ENCODE peak calls at places on chromosomes 16 and 17, in nine cellular contexts. One of them, this sample, is unnamed.

GRCh38 chr16:17354121-17354750 is 116.5 kb downstream of the XYLT1 start:
- DNase-seq in PC-3: no peak
- DNase-seq in lung: no peak
- DNase-seq in sigmoid colon: no peak
- DNase-seq in ovary: no peak
- DNase-seq in lower lobe of right lung: no peak
- DNase-seq in AG09309: no peak
- DNase-seq in ascending aorta: no peak
- DNase-seq in K562: no peak
- DNase-seq in this sample: no peak

GRCh38 chr16:11679941-11680911 is 12.0 kb downstream of the SNN start:
- DNase-seq in sigmoid colon: peak
- DNase-seq in PC-3: no peak
- DNase-seq in K562: no peak
- DNase-seq in lower lobe of right lung: no peak
- DNase-seq in lung: no peak
- DNase-seq in ascending aorta: peak
- DNase-seq in AG09309: no peak
- DNase-seq in ovary: peak
- DNase-seq in this sample: no peak

GRCh38 chr16:67296422-67296821 is 17.1 kb downstream of the PLEKHG4 start:
- DNase-seq in K562: no peak
- DNase-seq in AG09309: peak
- DNase-seq in lung: no peak
- DNase-seq in lower lobe of right lung: no peak
- DNase-seq in sigmoid colon: no peak
- DNase-seq in PC-3: peak
- DNase-seq in ascending aorta: no peak
- DNase-seq in ovary: no peak
- DNase-seq in this sample: no peak

GRCh38 chr17:17567114-17567513 is 24.4 kb downstream of the PEMT start:
- DNase-seq in PC-3: no peak
- DNase-seq in sigmoid colon: no peak
- DNase-seq in K562: no peak
- DNase-seq in AG09309: no peak
- DNase-seq in lung: no peak
- DNase-seq in ascending aorta: no peak
- DNase-seq in ovary: no peak
- DNase-seq in lower lobe of right lung: no peak
- DNase-seq in this sample: no peak

GRCh38 chr17:77694391-77695363 is 263.8 kb upstream of the TNRC6C start:
- DNase-seq in sigmoid colon: no peak
- DNase-seq in K562: no peak
- DNase-seq in lower lobe of right lung: no peak
- DNase-seq in ovary: no peak
- DNase-seq in lung: no peak
- DNase-seq in ascending aorta: no peak
- DNase-seq in PC-3: no peak
- DNase-seq in AG09309: no peak
- DNase-seq in this sample: no peak

GRCh38 chr16:76346210-76346609 is 69.0 kb downstream of the CNTNAP4 start:
- DNase-seq in lower lobe of right lung: no peak
- DNase-seq in AG09309: no peak
- DNase-seq in K562: no peak
- DNase-seq in PC-3: no peak
- DNase-seq in ovary: no peak
- DNase-seq in sigmoid colon: no peak
- DNase-seq in ascending aorta: no peak
- DNase-seq in lung: no peak
- DNase-seq in this sample: no peak

GRCh38 chr17:28553000-28553505 is 629 bp upstream of the UNC119 start:
- DNase-seq in lung: no peak
- DNase-seq in AG09309: no peak
- DNase-seq in ascending aorta: no peak
- DNase-seq in ovary: no peak
- DNase-seq in PC-3: no peak
- DNase-seq in sigmoid colon: no peak
- DNase-seq in K562: no peak
- DNase-seq in lower lobe of right lung: no peak
- DNase-seq in this sample: no peak

GRCh38 chr17:72397687-72398086 is 276.9 kb downstream of the SOX9 start:
- DNase-seq in sigmoid colon: no peak
- DNase-seq in ovary: no peak
- DNase-seq in K562: no peak
- DNase-seq in AG09309: no peak
- DNase-seq in PC-3: peak
- DNase-seq in ascending aorta: no peak
- DNase-seq in lung: no peak
- DNase-seq in lower lobe of right lung: no peak
- DNase-seq in this sample: no peak

GRCh38 chr17:38325221-38325851 is 18.4 kb downstream of the GPR179 start:
- DNase-seq in ovary: no peak
- DNase-seq in AG09309: no peak
- DNase-seq in lung: no peak
- DNase-seq in ascending aorta: no peak
- DNase-seq in PC-3: no peak
- DNase-seq in K562: no peak
- DNase-seq in lower lobe of right lung: no peak
- DNase-seq in sigmoid colon: no peak
- DNase-seq in this sample: no peak

GRCh38 chr17:80475949-80476876 is at the start of gene NPTX1:
- DNase-seq in ascending aorta: no peak
- DNase-seq in AG09309: no peak
- DNase-seq in ovary: no peak
- DNase-seq in PC-3: peak
- DNase-seq in lung: no peak
- DNase-seq in K562: no peak
- DNase-seq in lower lobe of right lung: no peak
- DNase-seq in sigmoid colon: no peak
- DNase-seq in this sample: no peak

GRCh38 chr16:54054237-54054780 is 232.3 kb downstream of the IRX3 start:
- DNase-seq in K562: no peak
- DNase-seq in lower lobe of right lung: no peak
- DNase-seq in AG09309: no peak
- DNase-seq in lung: no peak
- DNase-seq in ovary: no peak
- DNase-seq in PC-3: no peak
- DNase-seq in ascending aorta: no peak
- DNase-seq in sigmoid colon: no peak
- DNase-seq in this sample: no peak

GRCh38 chr16:85605051-85605911 is 7.8 kb upstream of the GSE1 start:
- DNase-seq in ascending aorta: no peak
- DNase-seq in PC-3: no peak
- DNase-seq in K562: no peak
- DNase-seq in sigmoid colon: no peak
- DNase-seq in ovary: no peak
- DNase-seq in lung: no peak
- DNase-seq in AG09309: no peak
- DNase-seq in lower lobe of right lung: no peak
- DNase-seq in this sample: no peak

GRCh38 chr16:48291303-48291702 is 44.0 kb upstream of the ABCC11 start:
- DNase-seq in lung: no peak
- DNase-seq in ascending aorta: no peak
- DNase-seq in K562: no peak
- DNase-seq in ovary: no peak
- DNase-seq in PC-3: no peak
- DNase-seq in lower lobe of right lung: no peak
- DNase-seq in AG09309: no peak
- DNase-seq in sigmoid colon: no peak
- DNase-seq in this sample: no peak

GRCh38 chr16:19881783-19882182 is 2.9 kb downstream of the GPRC5B start:
- DNase-seq in lung: no peak
- DNase-seq in lower lobe of right lung: no peak
- DNase-seq in sigmoid colon: no peak
- DNase-seq in PC-3: no peak
- DNase-seq in K562: no peak
- DNase-seq in AG09309: no peak
- DNase-seq in ovary: no peak
- DNase-seq in ascending aorta: no peak
- DNase-seq in this sample: no peak

GRCh38 chr17:77330602-77331081 is 189.9 kb downstream of the SEC14L1 start:
- DNase-seq in lung: peak
- DNase-seq in PC-3: no peak
- DNase-seq in ovary: no peak
- DNase-seq in sigmoid colon: peak
- DNase-seq in K562: no peak
- DNase-seq in lower lobe of right lung: no peak
- DNase-seq in AG09309: no peak
- DNase-seq in ascending aorta: no peak
- DNase-seq in this sample: no peak

GRCh38 chr16:19389246-19389645 is 28.4 kb upstream of the TMC5 start:
- DNase-seq in K562: peak
- DNase-seq in PC-3: peak
- DNase-seq in lung: peak
- DNase-seq in lower lobe of right lung: peak
- DNase-seq in AG09309: no peak
- DNase-seq in ascending aorta: no peak
- DNase-seq in sigmoid colon: no peak
- DNase-seq in ovary: no peak
- DNase-seq in this sample: no peak

GRCh38 chr17:43755389-43755875 is 3.2 kb downstream of the SOST start:
- DNase-seq in AG09309: no peak
- DNase-seq in sigmoid colon: peak
- DNase-seq in lung: no peak
- DNase-seq in lower lobe of right lung: no peak
- DNase-seq in ascending aorta: no peak
- DNase-seq in K562: no peak
- DNase-seq in PC-3: peak
- DNase-seq in ovary: no peak
- DNase-seq in this sample: no peak

GRCh38 chr17:57283203-57283971 is 27.1 kb downstream of the MSI2 start:
- DNase-seq in AG09309: no peak
- DNase-seq in sigmoid colon: no peak
- DNase-seq in K562: no peak
- DNase-seq in PC-3: no peak
- DNase-seq in lower lobe of right lung: no peak
- DNase-seq in ovary: no peak
- DNase-seq in ascending aorta: no peak
- DNase-seq in lung: no peak
- DNase-seq in this sample: no peak
- TF ChIP-seq CTCF in AG09309: no peak
- TF ChIP-seq CTCF in sigmoid colon: no peak
- TF ChIP-seq CTCF in K562: no peak
- TF ChIP-seq CTCF in PC-3: no peak
- TF ChIP-seq CTCF in lower lobe of right lung: no peak
- TF ChIP-seq CTCF in ovary: no peak
- TF ChIP-seq CTCF in ascending aorta: no peak
- TF ChIP-seq CTCF in lung: no peak
- TF ChIP-seq CTCF in this sample: no peak

DNA sequence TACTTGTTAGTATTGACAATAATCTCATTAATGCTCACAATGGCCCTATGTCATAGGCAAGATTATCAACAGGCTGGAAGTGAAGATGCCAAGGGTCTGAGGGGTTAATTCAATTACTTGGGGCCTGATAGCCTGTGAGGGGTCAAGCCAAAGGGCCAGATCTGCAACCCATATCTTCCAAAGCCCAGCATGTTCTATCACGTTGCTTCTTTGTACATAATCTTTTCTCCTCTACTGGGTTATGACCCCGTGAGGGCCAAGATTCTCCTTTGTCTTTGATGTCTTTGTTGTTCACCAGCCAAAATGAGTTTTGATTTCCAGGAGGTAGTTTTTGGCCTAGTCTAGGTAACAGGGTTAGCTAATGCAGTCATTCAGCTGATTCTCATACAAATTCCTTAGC is 347.2 kb downstream of the UTP18 start:
- DNase-seq in ascending aorta: no peak
- DNase-seq in lung: no peak
- DNase-seq in ovary: no peak
- DNase-seq in lower lobe of right lung: no peak
- DNase-seq in K562: no peak
- DNase-seq in AG09309: no peak
- DNase-seq in PC-3: no peak
- DNase-seq in sigmoid colon: no peak
- DNase-seq in this sample: no peak
- H3K4me3 ChIP-seq in ascending aorta: no peak
- H3K4me3 ChIP-seq in lung: no peak
- H3K4me3 ChIP-seq in ovary: no peak
- H3K4me3 ChIP-seq in lower lobe of right lung: no peak
- H3K4me3 ChIP-seq in K562: no peak
- H3K4me3 ChIP-seq in AG09309: no peak
- H3K4me3 ChIP-seq in PC-3: no peak
- H3K4me3 ChIP-seq in sigmoid colon: no peak
- H3K4me3 ChIP-seq in this sample: no peak

GRCh38 chr17:62672957-62673356 is 45.5 kb downstream of the MRC2 start:
- DNase-seq in lower lobe of right lung: peak
- DNase-seq in AG09309: no peak
- DNase-seq in lung: no peak
- DNase-seq in ascending aorta: no peak
- DNase-seq in ovary: no peak
- DNase-seq in PC-3: no peak
- DNase-seq in sigmoid colon: peak
- DNase-seq in K562: no peak
- DNase-seq in this sample: no peak
- TF ChIP-seq CTCF in lower lobe of right lung: no peak
- TF ChIP-seq CTCF in AG09309: no peak
- TF ChIP-seq CTCF in lung: no peak
- TF ChIP-seq CTCF in ascending aorta: no peak
- TF ChIP-seq CTCF in ovary: no peak
- TF ChIP-seq CTCF in PC-3: no peak
- TF ChIP-seq CTCF in sigmoid colon: no peak
- TF ChIP-seq CTCF in K562: no peak
- TF ChIP-seq CTCF in this sample: no peak

DNA sequence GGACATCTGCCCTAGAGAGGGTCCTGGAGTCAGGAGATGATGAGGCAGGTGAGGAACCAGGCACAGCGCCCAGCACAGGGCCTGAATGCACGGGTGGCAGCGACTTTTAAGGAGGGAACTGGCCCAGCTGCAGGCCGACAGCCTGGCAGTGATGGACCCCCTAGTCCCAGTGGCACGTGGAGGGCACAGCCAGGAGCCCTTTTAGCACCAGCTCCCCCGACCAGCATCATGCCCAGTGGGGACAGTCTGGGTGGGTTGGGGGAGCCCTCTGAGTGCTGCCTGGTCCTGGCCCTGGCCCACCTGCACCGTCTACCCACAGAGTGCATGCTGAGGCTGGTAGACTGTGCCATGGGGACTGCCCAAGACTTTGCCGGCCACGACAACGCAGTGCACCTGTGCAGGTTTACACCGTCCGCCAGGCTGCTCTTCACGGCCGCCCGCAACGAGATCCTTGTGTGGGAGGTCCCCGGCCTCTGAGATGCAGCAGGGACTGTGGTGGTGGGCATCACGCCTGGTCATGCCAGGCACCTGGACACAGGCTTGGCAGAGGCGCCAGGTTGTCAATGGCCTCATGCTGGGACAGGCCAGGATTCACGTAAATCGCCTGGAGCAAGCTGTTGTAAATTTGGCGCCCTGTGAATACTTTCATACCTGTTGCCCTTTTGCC is 686 bp upstream of the RHOT2 start:
- DNase-seq in K562: no peak
- DNase-seq in PC-3: no peak
- DNase-seq in ovary: no peak
- DNase-seq in AG09309: no peak
- DNase-seq in sigmoid colon: no peak
- DNase-seq in lung: no peak
- DNase-seq in ascending aorta: no peak
- DNase-seq in lower lobe of right lung: no peak
- DNase-seq in this sample: no peak
- H3K4me3 ChIP-seq in K562: no peak
- H3K4me3 ChIP-seq in PC-3: peak
- H3K4me3 ChIP-seq in ovary: peak
- H3K4me3 ChIP-seq in AG09309: no peak
- H3K4me3 ChIP-seq in sigmoid colon: no peak
- H3K4me3 ChIP-seq in lung: no peak
- H3K4me3 ChIP-seq in ascending aorta: peak
- H3K4me3 ChIP-seq in lower lobe of right lung: peak
- H3K4me3 ChIP-seq in this sample: no peak

This sample was measured in epithelial cell of proximal tubule.